ENCODE peak calls at places on chromosomes 16 and 17, in nine cellular contexts. T is neural progenitor cell; Q is islet precursor cell; E is EL; S is MCF 10A; B is effector CD4-positive, alpha-beta T cell; L is fibroblast of the conjunctiva; V is anterior cingulate cortex; W is T follicular helper cell. C is an unnamed sample.

GRCh38 chr17:70336411-70336810 is 167.1 kb downstream of the KCNJ2 start:
- DNase-seq in Q (no peak), B (no peak), L (no peak), W (no peak), E (no peak), V (no peak), T (no peak), S (no peak), C (no peak)

GRCh38 chr17:55411463-55411855 is 10.2 kb downstream of the MMD start:
- DNase-seq in S (no peak), Q (no peak), V (no peak), W (no peak), T (no peak), L (no peak), E (no peak), B (no peak), C (no peak)

GRCh38 chr16:74275031-74275636 is 21.5 kb upstream of the PSMD7 start:
- DNase-seq in L (no peak), Q (no peak), W (no peak), S (peak), V (no peak), B (no peak), T (no peak), E (peak), C (peak)

GRCh38 chr17:35345445-35345925 is 27.9 kb downstream of the SLFN11 start:
- DNase-seq in S (no peak), W (no peak), Q (no peak), L (no peak), T (peak), E (no peak), V (no peak), B (no peak), C (no peak)

GRCh38 chr17:17713839-17714238 is 32.6 kb downstream of the RAI1 start:
- DNase-seq in S (peak), L (no peak), E (peak), T (no peak), B (no peak), Q (peak), W (no peak), V (no peak), C (peak)

GRCh38 chr17:80671823-80672105 is 127.1 kb downstream of the RPTOR start:
- DNase-seq in E (no peak), B (no peak), Q (no peak), W (no peak), S (no peak), L (no peak), T (no peak), V (no peak), C (no peak)

GRCh38 chr17:49587366-49588073 is 11.8 kb downstream of the NXPH3 start:
- DNase-seq in V (no peak), Q (no peak), W (no peak), B (no peak), T (no peak), E (no peak), S (no peak), L (no peak), C (no peak)

GRCh38 chr17:54967621-54968258 is 714 bp downstream of the COX11 start:
- DNase-seq in V (no peak), S (peak), E (peak), B (no peak), Q (no peak), W (no peak), L (peak), T (peak), C (peak)

GRCh38 chr16:57303910-57304168 is 19.4 kb upstream of the PLLP start:
- DNase-seq in E (no peak), W (no peak), L (no peak), V (no peak), T (no peak), Q (no peak), B (no peak), S (no peak), C (no peak)

GRCh38 chr17:65061621-65062020 is 5.1 kb upstream of the GNA13 start:
- DNase-seq in B (no peak), T (peak), E (no peak), S (no peak), L (no peak), Q (no peak), W (no peak), V (no peak), C (no peak)

GRCh38 chr16:88466175-88466862 is 13.2 kb downstream of the ZFPM1 start:
- DNase-seq in T (no peak), L (no peak), B (no peak), Q (no peak), E (no peak), V (no peak), S (no peak), W (no peak), C (no peak)

GRCh38 chr16:75621170-75621477 is 2.0 kb downstream of the ADAT1 start:
- DNase-seq in E (peak), W (no peak), Q (no peak), B (no peak), S (peak), L (no peak), T (peak), V (no peak), C (peak)

GRCh38 chr16:27759947-27760844 is 210.3 kb downstream of the KATNIP start:
- DNase-seq in Q (no peak), V (no peak), T (no peak), S (no peak), W (no peak), E (no peak), B (no peak), L (no peak), C (no peak)

GRCh38 chr17:16878084-16878483 is 93.8 kb downstream of the TNFRSF13B start:
- DNase-seq in W (no peak), Q (peak), S (no peak), B (no peak), E (no peak), V (no peak), T (no peak), L (no peak), C (no peak)

GRCh38 chr17:56834380-56835258 is 668 bp downstream of the DGKE start:
- DNase-seq in T (peak), V (peak), W (peak), L (no peak), E (peak), B (peak), S (peak), Q (peak), C (peak)

GRCh38 chr16:85171809-85172464 is 59.7 kb upstream of the CIBAR2 start:
- DNase-seq in T (no peak), W (no peak), S (no peak), L (no peak), B (no peak), V (no peak), E (peak), Q (no peak), C (peak)

GRCh38 chr16:30566531-30566930 is 5.0 kb downstream of the ZNF688 start:
- DNase-seq in L (no peak), W (no peak), Q (no peak), T (no peak), S (no peak), B (no peak), V (no peak), E (no peak), C (no peak)

GRCh38 chr17:19378416-19379293 is at the start of gene MAPK7:
- DNase-seq in Q (peak), B (no peak), V (no peak), T (no peak), L (no peak), S (no peak), W (no peak), E (no peak), C (no peak)

GRCh38 chr16:77873066-77873465 is 84.7 kb downstream of the VAT1L start:
- DNase-seq in B (no peak), L (no peak), S (no peak), V (no peak), E (no peak), W (no peak), T (no peak), Q (no peak), C (peak)

GRCh38 chr17:68512967-68513474 is 791 bp downstream of the PRKAR1A start:
- DNase-seq in W (no peak), L (no peak), E (peak), B (no peak), Q (peak), V (no peak), T (peak), S (peak), C (peak)

GRCh38 chr16:65704866-65705265 is 583.0 kb upstream of the CDH11 start:
- DNase-seq in Q (no peak), S (no peak), T (peak), W (no peak), B (no peak), E (no peak), V (no peak), L (no peak), C (no peak)

GRCh38 chr16:52069866-52070265 is 477.1 kb downstream of the TOX3 start:
- DNase-seq in L (no peak), B (no peak), E (no peak), S (peak), V (no peak), T (peak), W (no peak), Q (no peak), C (peak)

GRCh38 chr16:78624349-78624748 is 524.9 kb downstream of the WWOX start:
- DNase-seq in E (no peak), V (no peak), Q (no peak), L (no peak), W (no peak), B (no peak), T (no peak), S (no peak), C (no peak)

GRCh38 chr16:65229191-65229662 is 107.4 kb upstream of the CDH11 start:
- DNase-seq in V (no peak), Q (no peak), E (peak), W (no peak), B (no peak), L (no peak), S (no peak), T (no peak), C (peak)

C was measured in iris pigment epithelial cell.